ENCODE peak calls at places on chromosomes 11 and 22, in four cellular contexts. V is spleen, E is GM23338, B is A549. L is an unnamed sample.

GRCh38 chr22:40203568-40203967 is 25.8 kb downstream of the TNRC6B start:
- DNase-seq in V (no peak), E (no peak), B (no peak), L (no peak)

GRCh38 chr22:38205261-38206128 is 3.7 kb downstream of the MAFF start:
- DNase-seq in V (no peak), E (no peak), B (no peak), L (no peak)

GRCh38 chr11:134275534-134276395 is at the start of gene GLB1L3:
- DNase-seq in V (peak), E (peak), B (peak), L (peak)

GRCh38 chr11:124610295-124610694 is 933 bp upstream of the PANX3 start:
- DNase-seq in V (no peak), E (no peak), B (no peak), L (no peak)

GRCh38 chr11:119460130-119460529 is 37.2 kb upstream of the THY1 start:
- DNase-seq in V (no peak), E (peak), B (no peak), L (no peak)

GRCh38 chr11:67273260-67273990 is 7.2 kb downstream of the GRK2 start:
- DNase-seq in V (peak), E (no peak), B (no peak), L (no peak)

GRCh38 chr11:63508009-63508408 is 2.1 kb downstream of the LGALS12 start:
- DNase-seq in V (no peak), E (peak), B (peak), L (peak)

GRCh38 chr11:74212533-74212932 is 41.4 kb downstream of the PPME1 start:
- DNase-seq in V (no peak), E (peak), B (no peak), L (no peak)

GRCh38 chr22:50606561-50607365 is 6.2 kb downstream of the MAPK8IP2 start:
- DNase-seq in V (peak), E (no peak), B (no peak), L (no peak)

GRCh38 chr11:92035488-92035887 is 189.1 kb upstream of the FAT3 start:
- DNase-seq in V (no peak), E (no peak), B (no peak), L (no peak)

GRCh38 chr22:48475661-48476345 is 1351.9 kb downstream of the BRD1 start:
- DNase-seq in V (peak), E (no peak), B (no peak), L (no peak)

GRCh38 chr11:131534611-131535010 is 164.2 kb downstream of the NTM start:
- DNase-seq in V (no peak), E (no peak), B (no peak), L (peak)

GRCh38 chr11:134069426-134069921 is 602 bp downstream of the JAM3 start:
- DNase-seq in V (peak), E (peak), B (no peak), L (no peak)

GRCh38 chr11:134098566-134099184 is 29.8 kb downstream of the JAM3 start:
- DNase-seq in V (no peak), E (peak), B (no peak), L (no peak)

GRCh38 chr11:8229299-8230177 is 34.1 kb downstream of the LMO1 start:
- DNase-seq in V (peak), E (no peak), B (no peak), L (no peak)

GRCh38 chr22:45008853-45009751 is 703 bp downstream of the PHF21B start:
- DNase-seq in V (no peak), E (peak), B (peak), L (no peak)

GRCh38 chr11:33564856-33565453 is 135.7 kb downstream of the C11orf91 start:
- DNase-seq in V (no peak), E (peak), B (no peak), L (no peak)

GRCh38 chr11:122601131-122602125 is 54.1 kb upstream of the UBASH3B start:
- DNase-seq in V (no peak), E (no peak), B (peak), L (no peak)

GRCh38 chr22:50252081-50253045 is 1.3 kb upstream of the HDAC10 start:
- DNase-seq in V (peak), E (peak), B (no peak), L (no peak)

GRCh38 chr11:11584446-11584810 is 37.4 kb downstream of the GALNT18 start:
- DNase-seq in V (no peak), E (no peak), B (peak), L (no peak)

GRCh38 chr11:27218498-27219038 is 144.4 kb downstream of the CCDC34 start:
- DNase-seq in V (no peak), E (no peak), B (no peak), L (no peak)

GRCh38 chr11:126834149-126834548 is 166.4 kb downstream of the KIRREL3 start:
- DNase-seq in V (no peak), E (no peak), B (no peak), L (no peak)

GRCh38 chr22:29331213-29331612 is 15.7 kb upstream of the RASL10A start:
- DNase-seq in V (no peak), E (no peak), B (no peak), L (no peak)

GRCh38 chr22:17201285-17201945 is 17.8 kb downstream of the ADA2 start:
- DNase-seq in V (no peak), E (peak), B (no peak), L (no peak)

GRCh38 chr11:82867495-82868082 is 32.6 kb downstream of the PRCP start:
- DNase-seq in V (peak), E (peak), B (peak), L (peak)

GRCh38 chr11:28114731-28115130 is 6.5 kb downstream of the METTL15 start:
- DNase-seq in V (no peak), E (no peak), B (no peak), L (no peak)

GRCh38 chr11:125165664-125166346 is 1.3 kb downstream of the PKNOX2 start:
- DNase-seq in V (no peak), E (peak), B (peak), L (no peak)

GRCh38 chr11:21806508-21806907 is 386.4 kb upstream of the ANO5 start:
- DNase-seq in V (no peak), E (no peak), B (no peak), L (no peak)

GRCh38 chr11:60905047-60905446 is 1.3 kb downstream of the PRPF19 start:
- DNase-seq in V (no peak), E (no peak), B (no peak), L (no peak)

GRCh38 chr11:121661796-121662508 is 209.2 kb upstream of the SORL1-AS1 start:
- DNase-seq in V (no peak), E (no peak), B (no peak), L (no peak)

GRCh38 chr11:65872555-65873279 is at the start of gene EFEMP2:
- DNase-seq in V (peak), E (no peak), B (no peak), L (no peak)

GRCh38 chr11:65525659-65526480 is 987 bp downstream of the SCYL1 start:
- DNase-seq in V (peak), E (no peak), B (no peak), L (no peak)

GRCh38 chr11:914747-915493 is 4.3 kb upstream of the CHID1 start:
- DNase-seq in V (peak), E (no peak), B (no peak), L (no peak)

GRCh38 chr22:35477911-35478582 is 62.6 kb upstream of the RASD2 start:
- DNase-seq in V (no peak), E (no peak), B (peak), L (no peak)

GRCh38 chr11:95714853-95715776 is 74.5 kb downstream of the FAM76B start:
- DNase-seq in V (no peak), E (no peak), B (no peak), L (no peak)

GRCh38 chr11:75344186-75344585 is 7.3 kb downstream of the ARRB1 start:
- DNase-seq in V (no peak), E (no peak), B (no peak), L (no peak)

GRCh38 chr11:129372609-129373488 is 2.8 kb upstream of the BARX2 start:
- DNase-seq in V (no peak), E (peak), B (no peak), L (no peak)

GRCh38 chr11:92782806-92783205 is 186.6 kb upstream of the MTNR1B start:
- DNase-seq in V (no peak), E (no peak), B (no peak), L (no peak)

GRCh38 chr22:33803883-33804282 is 116.4 kb downstream of the LARGE1 start:
- DNase-seq in V (no peak), E (no peak), B (no peak), L (no peak)
- H3K27ac ChIP-seq in V (no peak), E (no peak), B (no peak), L (no peak)

DNA sequence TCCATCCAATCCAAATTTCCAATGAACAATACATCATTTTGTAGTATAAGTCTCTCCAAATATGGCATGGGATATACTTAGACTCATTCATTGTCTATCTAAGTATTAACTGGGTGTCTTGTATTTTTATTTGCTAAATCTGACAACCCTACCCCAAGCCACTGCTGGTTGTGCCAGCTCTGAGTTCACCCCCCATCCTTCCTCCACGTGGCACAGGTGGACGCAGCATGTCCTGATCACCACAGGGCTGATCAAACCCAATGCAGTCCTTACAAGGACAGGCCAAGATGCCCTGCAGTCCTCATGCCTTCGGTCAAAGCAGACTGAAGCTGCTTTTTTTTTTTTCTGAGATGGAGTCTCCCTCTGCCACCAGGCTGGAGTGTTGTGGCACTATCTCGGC is 62.8 kb downstream of the SYN3 start:
- DNase-seq in V (no peak), E (no peak), B (no peak), L (no peak)
- H3K27ac ChIP-seq in V (no peak), E (no peak), B (no peak), L (peak)

DNA sequence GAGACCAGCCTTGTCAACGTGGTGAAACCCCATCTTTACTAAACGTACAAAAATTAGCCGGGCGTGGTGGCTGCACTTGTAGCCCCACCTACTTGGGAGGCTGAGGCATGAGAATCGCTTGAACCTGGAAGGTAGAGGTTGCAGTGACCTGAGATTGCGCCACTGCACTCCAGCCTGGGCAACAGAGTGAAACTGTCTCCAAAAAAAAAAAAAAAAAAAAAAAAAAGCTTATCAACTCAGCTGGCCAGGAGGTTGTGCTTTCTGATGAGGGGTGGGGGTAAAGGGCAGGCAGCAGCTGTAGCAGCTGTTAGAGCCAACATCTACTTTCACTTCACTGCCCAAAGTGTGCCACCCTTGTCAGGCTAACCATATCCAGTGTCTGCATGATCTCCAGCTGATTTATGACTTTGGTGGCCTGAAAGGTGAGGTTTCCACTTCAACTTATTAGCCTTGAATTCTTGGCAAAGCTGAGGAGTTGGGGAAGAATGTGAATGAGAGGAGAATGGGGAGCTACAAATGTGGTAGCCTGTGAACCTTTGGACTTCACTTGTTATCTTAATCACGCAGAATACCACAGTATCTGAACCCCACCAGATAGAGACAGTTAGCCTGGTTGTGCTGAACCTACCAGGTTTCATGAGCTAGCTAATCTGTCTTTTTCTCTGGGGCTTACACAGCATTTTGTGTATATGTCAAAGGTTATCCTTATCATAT is 19.6 kb downstream of the RNF121 start:
- DNase-seq in V (no peak), E (no peak), B (no peak), L (no peak)
- H3K27ac ChIP-seq in V (no peak), E (no peak), B (peak), L (no peak)

GRCh38 chr11:117187007-117187406 is 8.5 kb downstream of the SIDT2 start:
- DNase-seq in V (no peak), E (no peak), B (no peak), L (no peak)

GRCh38 chr11:117187428-117187798 is 8.9 kb downstream of the SIDT2 start:
- DNase-seq in V (peak), E (no peak), B (no peak), L (no peak)

GRCh38 chr11:117189191-117189940 is 9.8 kb upstream of the TAGLN start:
- DNase-seq in V (peak), E (no peak), B (no peak), L (no peak)

GRCh38 chr11:117188620-117189081 is 10.1 kb downstream of the SIDT2 start:
- DNase-seq in V (peak), E (no peak), B (no peak), L (no peak)

DNA sequence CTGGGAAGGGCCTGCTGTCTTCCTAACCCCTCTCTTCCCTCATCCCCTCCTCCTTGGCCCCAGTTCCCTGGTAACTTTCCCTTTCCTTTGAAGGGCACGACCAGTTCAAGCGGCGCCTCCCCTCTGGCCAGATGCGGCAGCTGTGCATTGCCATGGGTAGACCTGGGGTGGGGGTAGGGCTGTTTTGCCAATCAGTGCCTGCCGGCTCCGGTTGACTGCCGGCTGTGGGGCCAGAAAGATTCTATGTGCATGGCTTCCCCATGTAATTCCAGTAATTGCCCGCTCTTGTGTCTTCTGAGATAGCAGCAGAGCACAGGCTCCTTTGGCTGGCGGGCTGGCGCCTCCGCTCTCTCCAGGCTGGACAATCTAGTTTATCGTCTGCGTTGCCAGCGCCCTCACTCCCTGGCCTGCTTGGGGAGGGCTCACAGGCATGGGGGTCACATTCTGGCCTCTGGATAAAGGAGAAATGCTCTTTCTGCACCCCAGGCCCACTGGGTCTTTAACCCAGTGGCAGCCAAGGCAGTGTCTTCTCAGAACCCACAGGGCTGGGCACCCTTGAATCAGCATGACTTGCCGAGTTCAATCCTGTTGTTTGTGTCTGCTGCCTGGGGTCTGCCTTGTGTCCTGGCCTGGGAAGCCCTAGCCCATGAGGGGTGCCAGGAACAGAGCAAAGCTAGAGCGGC is 9.4 kb downstream of the SIDT2 start:
- DNase-seq in V (no peak), E (no peak), B (no peak), L (no peak)
- H3K27ac ChIP-seq in V (no peak), E (no peak), B (no peak), L (no peak)

GRCh38 chr11:94140154-94140655 is 11.6 kb downstream of the PANX1 start:
- DNase-seq in V (no peak), E (no peak), B (no peak), L (no peak)

GRCh38 chr11:94144664-94145063 is 16.0 kb downstream of the PANX1 start:
- DNase-seq in V (no peak), E (no peak), B (no peak), L (no peak)

GRCh38 chr11:94144233-94144632 is 15.6 kb downstream of the PANX1 start:
- DNase-seq in V (no peak), E (no peak), B (no peak), L (no peak)

GRCh38 chr11:94141511-94142307 is 13.1 kb downstream of the PANX1 start:
- DNase-seq in V (no peak), E (no peak), B (no peak), L (no peak)

DNA sequence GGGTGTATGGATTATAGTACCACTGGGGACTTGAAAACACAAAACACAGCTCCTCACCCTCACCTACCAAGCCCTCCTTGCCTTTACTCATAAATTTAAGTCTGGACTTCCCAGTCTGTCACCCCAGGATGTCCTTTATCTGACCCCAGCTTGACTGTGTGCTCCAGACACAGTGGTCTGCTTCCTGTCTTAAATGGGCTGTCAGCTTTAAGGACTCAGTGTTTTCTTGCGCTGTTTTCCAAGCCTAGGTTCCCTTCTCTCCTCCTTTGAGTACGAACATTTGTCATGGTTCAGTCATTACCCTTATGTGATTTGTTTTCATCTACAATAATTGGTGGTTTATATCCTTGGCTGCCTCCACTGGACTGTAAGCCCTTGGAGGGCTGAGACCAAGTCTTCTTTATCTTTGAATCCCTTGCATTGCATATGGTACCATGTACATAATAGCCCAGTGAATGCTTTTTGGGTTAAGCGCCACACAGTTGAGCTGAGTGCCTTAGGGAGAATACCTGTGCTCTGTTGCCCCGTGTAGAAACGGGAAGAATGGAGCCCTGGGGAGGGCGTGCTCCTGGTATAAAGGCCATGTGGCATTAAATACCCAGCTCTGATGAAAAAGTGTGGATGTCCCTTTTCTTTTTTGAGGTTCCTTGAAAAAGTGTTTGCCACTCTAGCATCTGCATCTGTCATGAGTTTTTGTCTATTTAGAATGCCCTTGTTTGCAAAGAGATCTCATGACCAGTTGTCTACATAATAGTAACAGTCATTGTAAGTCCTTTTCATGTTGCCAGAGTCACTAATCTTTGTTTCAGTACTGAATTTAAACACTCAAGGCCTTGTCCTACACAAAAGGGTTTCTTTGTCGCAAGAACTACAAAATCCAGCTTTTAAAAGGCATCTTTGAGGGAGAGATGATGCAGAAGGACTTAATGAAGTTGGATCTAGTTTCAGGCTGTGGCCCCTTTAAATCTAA is 14.0 kb downstream of the PANX1 start:
- DNase-seq in V (no peak), E (no peak), B (no peak), L (no peak)
- H3K27ac ChIP-seq in V (no peak), E (no peak), B (no peak), L (peak)

GRCh38 chr22:20550851-20551744 is 43.7 kb downstream of the MED15 start:
- DNase-seq in V (peak), E (peak), B (no peak), L (no peak)

GRCh38 chr22:20551805-20552449 is 44.5 kb downstream of the MED15 start:
- DNase-seq in V (peak), E (no peak), B (no peak), L (peak)

GRCh38 chr22:20549232-20549841 is 41.9 kb downstream of the MED15 start:
- DNase-seq in V (peak), E (peak), B (no peak), L (no peak)

GRCh38 chr22:20548806-20549205 is 41.4 kb downstream of the MED15 start:
- DNase-seq in V (peak), E (no peak), B (no peak), L (no peak)

GRCh38 chr22:20550057-20550817 is 42.8 kb downstream of the MED15 start:
- DNase-seq in V (peak), E (no peak), B (no peak), L (no peak)
- H3K27ac ChIP-seq in V (peak), E (peak), B (no peak), L (peak)

L was measured in caudate nucleus.